ENCODE peak calls at places on chromosomes 3 and 15, in six cellular contexts. One of them, this sample, is unnamed.

GRCh38 chr15:33132722-33133345 is 61.7 kb downstream of the FMN1 start:
- DNase-seq in lung: peak; percentile 42
- DNase-seq in retinal pigment epithelial cell: no peak
- DNase-seq in suprapubic skin: no peak
- DNase-seq in NB4: peak; percentile 50
- DNase-seq in cardiac muscle cell: peak; percentile 73
- DNase-seq in this sample: peak; percentile 18

GRCh38 chr3:64489361-64490044 is 198.3 kb downstream of the ADAMTS9 start:
- DNase-seq in lung: peak; percentile 75
- DNase-seq in retinal pigment epithelial cell: peak; percentile 27
- DNase-seq in suprapubic skin: no peak
- DNase-seq in NB4: no peak
- DNase-seq in cardiac muscle cell: peak; percentile 91
- DNase-seq in this sample: peak; percentile 68

GRCh38 chr3:187112934-187113793 is 26.1 kb downstream of the RPL39L start:
- DNase-seq in lung: no peak
- DNase-seq in retinal pigment epithelial cell: no peak
- DNase-seq in suprapubic skin: no peak
- DNase-seq in NB4: peak; percentile 36
- DNase-seq in cardiac muscle cell: no peak
- DNase-seq in this sample: no peak

GRCh38 chr3:143831208-143831607 is 17.1 kb downstream of the SLC9A9 start:
- DNase-seq in lung: no peak
- DNase-seq in retinal pigment epithelial cell: peak; percentile 46
- DNase-seq in suprapubic skin: no peak
- DNase-seq in NB4: no peak
- DNase-seq in cardiac muscle cell: no peak
- DNase-seq in this sample: no peak

GRCh38 chr15:47803767-47804166 is 86.5 kb downstream of the SEMA6D start:
- DNase-seq in lung: no peak
- DNase-seq in retinal pigment epithelial cell: no peak
- DNase-seq in suprapubic skin: no peak
- DNase-seq in NB4: no peak
- DNase-seq in cardiac muscle cell: no peak
- DNase-seq in this sample: no peak

GRCh38 chr15:64783796-64784195 is 8.4 kb upstream of the RBPMS2 start:
- DNase-seq in lung: no peak
- DNase-seq in retinal pigment epithelial cell: no peak
- DNase-seq in suprapubic skin: no peak
- DNase-seq in NB4: no peak
- DNase-seq in cardiac muscle cell: peak; percentile 57
- DNase-seq in this sample: no peak

GRCh38 chr3:52286777-52287110 is 884 bp upstream of the GLYCTK start:
- DNase-seq in lung: no peak
- DNase-seq in retinal pigment epithelial cell: no peak
- DNase-seq in suprapubic skin: no peak
- DNase-seq in NB4: no peak
- DNase-seq in cardiac muscle cell: no peak
- DNase-seq in this sample: no peak

GRCh38 chr3:154794383-154794782 is 285.7 kb upstream of the MME start:
- DNase-seq in lung: no peak
- DNase-seq in retinal pigment epithelial cell: no peak
- DNase-seq in suprapubic skin: no peak
- DNase-seq in NB4: no peak
- DNase-seq in cardiac muscle cell: no peak
- DNase-seq in this sample: no peak

GRCh38 chr15:48641416-48641815 is 4.1 kb downstream of the FBN1 start:
- DNase-seq in lung: no peak
- DNase-seq in retinal pigment epithelial cell: no peak
- DNase-seq in suprapubic skin: no peak
- DNase-seq in NB4: peak; percentile 12
- DNase-seq in cardiac muscle cell: no peak
- DNase-seq in this sample: no peak

DNA sequence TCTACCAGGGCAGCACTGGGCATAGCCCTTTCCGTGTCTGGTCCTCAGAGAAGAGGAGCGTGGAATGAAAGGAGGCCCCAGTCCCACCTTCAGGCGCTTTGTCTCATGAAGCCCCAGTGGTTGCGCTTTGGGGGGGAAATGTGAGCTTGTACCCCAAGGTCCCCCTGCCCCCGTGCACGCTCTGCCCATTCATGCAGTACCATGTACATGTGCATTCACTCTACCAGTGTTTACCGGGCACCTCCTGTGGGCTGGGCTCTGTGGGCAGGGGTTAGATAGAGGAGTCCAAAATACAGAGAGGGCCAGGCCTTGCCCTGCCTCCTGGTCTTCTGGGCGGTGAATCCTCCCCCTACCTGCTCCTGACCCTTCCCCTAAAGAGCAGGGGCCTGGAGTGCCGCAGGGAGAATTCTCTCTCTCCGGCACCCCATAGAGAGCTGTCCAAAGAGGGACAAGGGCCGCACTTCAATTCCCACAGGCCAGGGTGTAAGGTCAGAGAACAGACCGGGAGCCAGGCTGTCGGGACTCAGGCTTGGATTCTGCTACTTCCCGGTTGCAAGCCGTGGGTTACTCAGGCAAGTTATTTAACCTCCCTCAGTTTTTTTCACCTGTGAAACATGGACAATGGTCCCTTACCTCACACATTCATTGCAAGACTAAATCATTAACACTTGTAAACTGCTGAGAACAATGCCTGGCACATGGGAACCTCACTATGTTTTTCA is 153.4 kb downstream of the MEGF11 start:
- DNase-seq in lung: no peak
- DNase-seq in retinal pigment epithelial cell: no peak
- DNase-seq in suprapubic skin: no peak
- DNase-seq in NB4: no peak
- DNase-seq in cardiac muscle cell: peak; percentile 49
- DNase-seq in this sample: no peak
- TF ChIP-seq CTCF in lung: no peak
- TF ChIP-seq CTCF in retinal pigment epithelial cell: no peak
- TF ChIP-seq CTCF in suprapubic skin: no peak
- TF ChIP-seq CTCF in NB4: no peak
- TF ChIP-seq CTCF in cardiac muscle cell: no peak
- TF ChIP-seq CTCF in this sample: no peak

GRCh38 chr3:141289228-141289772 is 57.7 kb downstream of the PXYLP1 start:
- DNase-seq in lung: no peak
- DNase-seq in retinal pigment epithelial cell: no peak
- DNase-seq in suprapubic skin: no peak
- DNase-seq in NB4: no peak
- DNase-seq in cardiac muscle cell: no peak
- DNase-seq in this sample: no peak

GRCh38 chr3:141294848-141295247 is 63.2 kb downstream of the PXYLP1 start:
- DNase-seq in lung: no peak
- DNase-seq in retinal pigment epithelial cell: no peak
- DNase-seq in suprapubic skin: no peak
- DNase-seq in NB4: no peak
- DNase-seq in cardiac muscle cell: no peak
- DNase-seq in this sample: no peak

GRCh38 chr3:141291610-141292345 is 60.2 kb downstream of the PXYLP1 start:
- DNase-seq in lung: no peak
- DNase-seq in retinal pigment epithelial cell: no peak
- DNase-seq in suprapubic skin: no peak
- DNase-seq in NB4: no peak
- DNase-seq in cardiac muscle cell: peak; percentile 60
- DNase-seq in this sample: no peak

GRCh38 chr3:141292346-141293058 is 60.9 kb downstream of the PXYLP1 start:
- DNase-seq in lung: no peak
- DNase-seq in retinal pigment epithelial cell: no peak
- DNase-seq in suprapubic skin: no peak
- DNase-seq in NB4: no peak
- DNase-seq in cardiac muscle cell: no peak
- DNase-seq in this sample: no peak

GRCh38 chr3:141294300-141294699 is 62.7 kb downstream of the PXYLP1 start:
- DNase-seq in lung: no peak
- DNase-seq in retinal pigment epithelial cell: no peak
- DNase-seq in suprapubic skin: no peak
- DNase-seq in NB4: no peak
- DNase-seq in cardiac muscle cell: no peak
- DNase-seq in this sample: no peak
- H3K4me3 ChIP-seq in lung: no peak overlapping the region
- H3K4me3 ChIP-seq in retinal pigment epithelial cell: no peak overlapping the region
- H3K4me3 ChIP-seq in suprapubic skin: peak overlapping the region; percentile 30
- H3K4me3 ChIP-seq in NB4: peak overlapping the region; percentile 12
- H3K4me3 ChIP-seq in cardiac muscle cell: no peak overlapping the region
- H3K4me3 ChIP-seq in this sample: no peak overlapping the region

GRCh38 chr3:55165704-55166103 is 237.8 kb upstream of the LRTM1 start:
- DNase-seq in lung: no peak
- DNase-seq in retinal pigment epithelial cell: no peak
- DNase-seq in suprapubic skin: no peak
- DNase-seq in NB4: no peak
- DNase-seq in cardiac muscle cell: no peak
- DNase-seq in this sample: no peak

GRCh38 chr3:55169161-55169560 is 241.3 kb upstream of the LRTM1 start:
- DNase-seq in lung: no peak
- DNase-seq in retinal pigment epithelial cell: no peak
- DNase-seq in suprapubic skin: no peak
- DNase-seq in NB4: no peak
- DNase-seq in cardiac muscle cell: no peak
- DNase-seq in this sample: no peak

GRCh38 chr3:55169608-55170010 is 241.8 kb upstream of the LRTM1 start:
- DNase-seq in lung: no peak
- DNase-seq in retinal pigment epithelial cell: peak; percentile 96
- DNase-seq in suprapubic skin: no peak
- DNase-seq in NB4: no peak
- DNase-seq in cardiac muscle cell: no peak
- DNase-seq in this sample: no peak

GRCh38 chr3:55166577-55167555 is 239.0 kb upstream of the LRTM1 start:
- DNase-seq in lung: no peak
- DNase-seq in retinal pigment epithelial cell: no peak
- DNase-seq in suprapubic skin: no peak
- DNase-seq in NB4: no peak
- DNase-seq in cardiac muscle cell: no peak
- DNase-seq in this sample: no peak

GRCh38 chr3:55167586-55168317 is 239.9 kb upstream of the LRTM1 start:
- DNase-seq in lung: no peak
- DNase-seq in retinal pigment epithelial cell: no peak
- DNase-seq in suprapubic skin: no peak
- DNase-seq in NB4: no peak
- DNase-seq in cardiac muscle cell: no peak
- DNase-seq in this sample: no peak
- TF ChIP-seq CTCF in lung: no peak
- TF ChIP-seq CTCF in retinal pigment epithelial cell: no peak
- TF ChIP-seq CTCF in suprapubic skin: no peak
- TF ChIP-seq CTCF in NB4: no peak
- TF ChIP-seq CTCF in cardiac muscle cell: no peak
- TF ChIP-seq CTCF in this sample: no peak

GRCh38 chr15:89768071-89768500 is 8.0 kb upstream of the MESP2 start:
- DNase-seq in lung: no peak
- DNase-seq in retinal pigment epithelial cell: no peak
- DNase-seq in suprapubic skin: no peak
- DNase-seq in NB4: no peak
- DNase-seq in cardiac muscle cell: no peak
- DNase-seq in this sample: peak; percentile 86
- H3K4me3 ChIP-seq in lung: no peak overlapping the region
- H3K4me3 ChIP-seq in retinal pigment epithelial cell: no peak overlapping the region
- H3K4me3 ChIP-seq in suprapubic skin: no peak overlapping the region
- H3K4me3 ChIP-seq in NB4: no peak overlapping the region
- H3K4me3 ChIP-seq in cardiac muscle cell: no peak overlapping the region
- H3K4me3 ChIP-seq in this sample: no peak overlapping the region

GRCh38 chr3:179421500-179421899 is 29.8 kb downstream of the GNB4 start:
- DNase-seq in lung: no peak
- DNase-seq in retinal pigment epithelial cell: no peak
- DNase-seq in suprapubic skin: no peak
- DNase-seq in NB4: peak; percentile 10
- DNase-seq in cardiac muscle cell: peak; percentile 65
- DNase-seq in this sample: peak; percentile 20
- TF ChIP-seq CTCF in lung: peak; percentile 27
- TF ChIP-seq CTCF in retinal pigment epithelial cell: peak; percentile 65
- TF ChIP-seq CTCF in suprapubic skin: peak; percentile 20
- TF ChIP-seq CTCF in NB4: no peak
- TF ChIP-seq CTCF in cardiac muscle cell: peak; percentile 63
- TF ChIP-seq CTCF in this sample: peak; percentile 6

GRCh38 chr3:44762690-44763089 is 1.1 kb downstream of the KIF15 start:
- DNase-seq in lung: no peak
- DNase-seq in retinal pigment epithelial cell: no peak
- DNase-seq in suprapubic skin: no peak
- DNase-seq in NB4: no peak
- DNase-seq in cardiac muscle cell: no peak
- DNase-seq in this sample: no peak
- H3K4me3 ChIP-seq in lung: no peak overlapping the region
- H3K4me3 ChIP-seq in retinal pigment epithelial cell: peak overlapping the region; percentile 96
- H3K4me3 ChIP-seq in suprapubic skin: no peak overlapping the region
- H3K4me3 ChIP-seq in NB4: peak overlapping the region; percentile 91
- H3K4me3 ChIP-seq in cardiac muscle cell: peak overlapping the region; percentile 92
- H3K4me3 ChIP-seq in this sample: no peak overlapping the region